ENCODE peak calls at places on chromosomes 4 and X, in ten cellular contexts. E is A549, B is AG04450, V is IMR-90, U is heart right ventricle, Y is psoas muscle, G is thoracic aorta, M is H9, H is endothelial cell of umbilical vein, X is K562. F is an unnamed sample. For H3K9me3, the result is how much of the 10 kb centered on the place peaks cover.

GRCh38 chr4:110348711-110349383 is 127.1 kb upstream of the ENPEP start:
- DNase-seq in H (no peak), B (no peak), V (no peak), Y (no peak), U (no peak), E (no peak), G (no peak), X (no peak), M (no peak), F (no peak)

GRCh38 chr4:163344147-163345050 is 707 bp downstream of the NPY5R start:
- DNase-seq in E (no peak), B (no peak), Y (no peak), H (no peak), X (no peak), M (peak), G (no peak), V (no peak), U (no peak), F (peak)

GRCh38 chr4:3168029-3168428 is 80.9 kb upstream of the MSANTD1 start:
- DNase-seq in G (no peak), B (peak), V (peak), E (no peak), H (no peak), M (no peak), Y (no peak), U (no peak), X (no peak), F (peak)

GRCh38 chr4:112223956-112224355 is 7.6 kb upstream of the AP1AR start:
- DNase-seq in H (no peak), G (no peak), Y (no peak), E (no peak), V (no peak), X (no peak), M (no peak), U (no peak), B (no peak), F (no peak)

GRCh38 chr4:168335621-168336020 is 17.1 kb upstream of the DDX60 start:
- DNase-seq in V (peak), B (peak), H (no peak), Y (no peak), G (no peak), X (no peak), E (no peak), U (peak), M (no peak), F (no peak)

GRCh38 chrX:110853610-110854009 is 58.0 kb upstream of the CHRDL1 start:
- DNase-seq in B (no peak), U (peak), E (peak), Y (no peak), X (no peak), G (no peak), V (no peak), M (peak), H (no peak), F (peak)

GRCh38 chrX:73562458-73562857 is 539 bp upstream of the CHIC1 start:
- DNase-seq in Y (no peak), M (no peak), V (no peak), E (peak), B (no peak), U (no peak), G (no peak), H (no peak), X (no peak), F (no peak)

GRCh38 chrX:118698516-118699247 is 28.7 kb upstream of the IL13RA1 start:
- DNase-seq in H (peak), U (no peak), G (no peak), X (no peak), B (no peak), E (no peak), M (no peak), Y (no peak), V (peak), F (no peak)

GRCh38 chrX:120452131-120452530 is 17.0 kb downstream of the LAMP2 start:
- DNase-seq in B (no peak), M (peak), Y (no peak), U (no peak), V (peak), H (peak), E (peak), G (no peak), X (no peak), F (peak)

GRCh38 chr4:87150498-87151261 is 69.7 kb downstream of the KLHL8 start:
- DNase-seq in H (peak), G (peak), Y (no peak), M (no peak), V (peak), B (peak), X (peak), U (peak), E (peak), F (peak)

GRCh38 chr4:29151584-29151983 is 1568.6 kb upstream of the PCDH7 start:
- DNase-seq in G (no peak), B (no peak), E (no peak), Y (no peak), M (no peak), H (no peak), V (peak), U (no peak), X (no peak), F (no peak)

GRCh38 chrX:69564665-69565064 is 51.2 kb upstream of the EDA start:
- DNase-seq in Y (no peak), G (no peak), M (no peak), X (no peak), B (no peak), H (no peak), E (no peak), V (no peak), U (no peak), F (no peak)

GRCh38 chr4:61336911-61337310 is 136.8 kb downstream of the ADGRL3 start:
- DNase-seq in Y (no peak), H (no peak), E (no peak), U (no peak), B (no peak), M (peak), G (no peak), V (no peak), X (no peak), F (no peak)

GRCh38 chrX:47200385-47201150 is 6.9 kb downstream of the UBA1 start:
- DNase-seq in Y (peak), X (peak), G (no peak), E (peak), M (no peak), H (no peak), V (peak), U (no peak), B (no peak), F (peak)

GRCh38 chr4:134471569-134471968 is 270.0 kb upstream of the PABPC4L start:
- DNase-seq in H (no peak), E (no peak), B (no peak), V (no peak), G (no peak), M (no peak), Y (no peak), X (no peak), U (no peak), F (no peak)

GRCh38 chr4:99468891-99469290 is 33.7 kb upstream of the ADH7 start:
- DNase-seq in G (no peak), V (peak), H (no peak), E (no peak), U (no peak), Y (no peak), X (no peak), B (no peak), M (no peak), F (no peak)

GRCh38 chr4:6152879-6153705 is 47.3 kb downstream of the JAKMIP1 start:
- DNase-seq in B (no peak), V (no peak), X (no peak), Y (no peak), H (no peak), G (no peak), U (no peak), E (no peak), M (no peak), F (no peak)

GRCh38 chr4:80811413-80811812 is 219.1 kb upstream of the BMP3 start:
- DNase-seq in H (no peak), X (no peak), M (no peak), Y (no peak), U (no peak), B (no peak), G (no peak), V (no peak), E (no peak), F (no peak)

GRCh38 chr4:76896731-76897521 is 1.0 kb downstream of the SOWAHB start:
- DNase-seq in X (no peak), B (no peak), G (no peak), M (peak), E (peak), U (no peak), Y (peak), V (peak), H (peak), F (peak)

GRCh38 chrX:48695524-48695875 is 1.0 kb upstream of the SUV39H1 start:
- DNase-seq in G (no peak), M (no peak), X (no peak), Y (no peak), B (no peak), V (peak), H (no peak), E (no peak), U (no peak), F (no peak)

GRCh38 chr4:140726776-140727500 is 29.2 kb downstream of the TBC1D9 start:
- DNase-seq in M (no peak), B (no peak), Y (no peak), U (no peak), V (peak), G (no peak), E (peak), X (no peak), H (peak), F (peak)

DNA sequence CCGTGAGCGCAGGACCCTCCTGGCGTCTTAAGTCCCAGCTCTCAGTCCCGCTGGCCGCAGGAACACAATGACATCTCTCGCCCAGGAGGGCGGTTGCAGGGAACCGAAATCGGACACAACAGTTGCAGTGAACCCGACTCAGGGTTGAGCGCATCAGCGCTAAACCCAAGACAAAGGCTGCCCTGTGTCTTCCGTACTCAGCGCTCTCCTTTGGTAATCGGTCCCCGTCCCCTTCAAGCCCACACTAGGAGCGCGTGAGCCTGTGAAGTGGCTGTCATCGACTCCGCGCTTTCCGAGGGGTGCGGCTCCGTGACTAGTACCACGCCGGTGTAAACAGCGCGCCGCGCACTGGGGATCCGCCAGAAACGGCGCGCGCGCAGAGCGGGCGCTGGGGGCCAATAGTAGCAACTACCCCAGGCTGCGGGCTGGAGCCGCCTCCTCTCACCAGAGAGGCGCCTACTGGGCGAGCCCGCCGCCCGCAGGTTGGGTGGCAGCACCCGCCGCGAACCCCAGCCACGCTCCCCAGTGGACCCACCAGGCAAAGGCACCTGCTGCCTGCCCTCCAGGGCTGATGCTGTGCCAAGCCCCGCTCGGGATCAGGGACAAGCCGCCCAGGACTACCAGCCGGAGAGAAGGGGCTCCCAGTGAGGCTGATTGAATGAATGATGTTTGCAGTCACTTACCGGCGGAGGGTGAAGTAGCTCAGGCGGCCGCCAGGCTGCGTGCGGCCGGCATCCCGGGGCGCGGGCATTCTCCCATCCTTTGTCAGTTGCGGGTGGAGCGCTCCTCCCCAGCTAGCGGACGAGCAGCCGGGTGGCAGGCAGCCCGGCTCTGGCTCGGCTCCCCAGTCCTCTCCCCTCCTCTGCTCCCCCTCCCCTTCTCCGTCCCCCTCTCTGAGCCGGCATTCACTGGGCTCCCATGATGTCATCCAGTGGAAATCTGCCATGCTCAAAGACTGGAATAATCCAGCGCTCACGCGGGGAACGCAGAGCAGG is 370.4 kb upstream of the SMIM31 start:
- DNase-seq in X (no peak), H (no peak), G (no peak), M (peak), E (peak), Y (no peak), V (peak), U (peak), B (no peak), F (peak)
- TF ChIP-seq CTCF in X (no peak), H (no peak), G (peak), M (peak), E (no peak), Y (no peak), V (no peak), U (no peak), B (no peak), F (no peak)

GRCh38 chr4:25100710-25101109 is 59.5 kb downstream of the SEPSECS start:
- DNase-seq in B (no peak), Y (no peak), G (no peak), V (no peak), H (no peak), E (no peak), X (no peak), M (no peak), U (no peak), F (no peak)
- H3K9me3 ChIP-seq in B (under half), Y (under half), G (under half), V (under half), H (under half), E (under half), X (under half), M (under half), U (under half), F (under half)

GRCh38 chrX:135923353-135923752 is 29.8 kb downstream of the SAGE1 start:
- DNase-seq in E (peak), H (no peak), G (no peak), M (peak), X (no peak), U (no peak), V (no peak), B (no peak), Y (no peak), F (no peak)
- TF ChIP-seq CTCF in E (peak), H (no peak), G (no peak), M (peak), X (peak), U (peak), V (no peak), B (peak), Y (no peak), F (no peak)

DNA sequence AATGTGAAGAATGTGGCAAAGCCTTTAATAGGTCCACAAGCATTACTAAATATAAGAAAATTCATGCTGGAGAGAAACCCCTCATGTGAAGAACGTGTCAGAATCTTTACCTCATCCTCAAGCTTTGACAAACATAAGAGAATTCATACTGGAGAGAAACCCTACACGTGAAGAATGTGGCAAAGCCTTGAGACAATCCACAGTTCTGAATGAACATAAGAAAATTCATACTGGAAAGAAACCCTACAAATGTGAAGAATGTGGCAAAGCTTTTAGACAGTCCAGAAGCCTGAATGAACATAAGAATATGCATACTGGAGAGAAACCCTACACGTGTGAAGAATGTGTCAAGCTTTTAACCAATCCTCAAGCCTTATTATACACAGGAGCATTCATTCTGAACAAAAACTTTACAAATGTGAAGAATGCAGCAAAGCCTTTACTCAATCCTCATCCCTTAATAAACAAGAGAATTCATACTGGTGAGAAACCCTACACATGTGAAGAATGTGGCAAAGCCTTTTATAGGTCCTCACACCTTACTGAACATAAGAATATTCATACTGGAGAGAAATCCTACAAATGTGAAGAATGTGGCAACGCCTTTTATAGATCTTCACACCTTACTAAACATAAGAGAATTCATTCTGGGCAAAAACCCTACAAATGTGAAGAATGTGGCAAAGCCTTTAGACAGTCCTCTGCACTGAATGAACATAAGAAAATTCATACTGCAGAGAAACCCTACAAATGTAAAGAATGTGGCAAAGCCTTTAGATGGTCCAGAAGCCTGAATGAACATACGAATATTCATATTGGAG is 51.1 kb downstream of the ZNF732 start:
- DNase-seq in H (no peak), U (no peak), B (no peak), G (no peak), E (no peak), Y (no peak), X (no peak), V (no peak), M (no peak), F (no peak)
- H3K9me3 ChIP-seq in H (under half), U (half or more), B (under half), G (half or more), E (under half), Y (half or more), X (under half), V (under half), M (half or more), F (under half)

DNA sequence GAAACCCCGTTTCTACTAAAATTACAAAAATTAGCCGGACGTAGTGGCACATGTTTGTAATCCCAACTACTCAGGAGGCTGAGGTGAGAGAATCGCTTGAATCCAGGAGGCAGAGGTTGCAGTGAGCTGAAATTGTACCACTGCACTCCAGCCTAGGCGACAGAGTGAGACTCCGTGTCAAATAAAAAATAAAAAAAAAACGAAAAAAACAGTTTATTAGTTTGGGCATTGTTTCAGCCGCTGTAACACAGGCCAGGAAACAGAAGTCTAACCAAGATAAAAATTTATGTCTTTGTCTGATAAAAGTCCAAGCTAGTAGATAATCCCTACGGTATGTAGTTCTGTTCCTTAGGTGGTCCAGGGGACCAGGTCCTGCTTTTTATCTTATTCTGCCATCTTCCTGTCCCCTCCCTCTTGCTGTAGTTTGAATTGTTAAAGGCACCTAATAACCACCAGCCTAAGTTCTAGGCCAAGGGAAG is 21.4 kb downstream of the USO1 start:
- DNase-seq in B (no peak), E (no peak), M (no peak), X (peak), U (no peak), G (no peak), Y (no peak), V (no peak), H (peak), F (no peak)
- TF ChIP-seq CTCF in B (no peak), E (no peak), M (no peak), X (no peak), U (no peak), G (no peak), Y (no peak), V (no peak), H (no peak), F (no peak)

DNA sequence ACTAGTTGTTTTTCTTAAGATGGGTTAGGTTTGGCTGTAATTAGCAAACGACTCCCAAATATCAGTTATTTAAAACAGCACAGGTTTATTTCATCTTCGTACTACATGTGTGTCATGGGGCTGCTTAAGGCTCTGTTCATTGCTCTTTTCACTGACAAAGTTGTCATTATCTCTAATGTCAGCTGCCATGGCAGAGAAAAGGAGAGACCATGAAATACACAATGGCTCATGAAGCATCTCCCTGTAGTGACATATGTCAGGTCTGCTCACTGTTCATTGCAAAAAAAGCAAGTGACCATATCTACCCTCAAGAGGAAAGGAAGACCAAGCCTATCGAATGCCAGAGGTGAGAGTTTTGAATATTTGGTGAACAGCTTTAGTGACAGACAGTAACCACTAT is 52.2 kb upstream of the PCDH7 start:
- DNase-seq in H (no peak), V (no peak), Y (no peak), X (no peak), B (no peak), E (no peak), G (no peak), M (no peak), U (no peak), F (no peak)
- H3K9me3 ChIP-seq in H (under half), V (under half), Y (under half), X (under half), B (under half), E (under half), G (under half), M (under half), U (under half), F (under half)

GRCh38 chr4:128061566-128062536 is 739 bp downstream of the LARP1B start:
- DNase-seq in G (no peak), H (peak), B (no peak), U (peak), X (peak), V (peak), E (peak), Y (peak), M (peak), F (peak)
- TF ChIP-seq CTCF in G (no peak), H (peak), B (peak), U (no peak), X (no peak), V (no peak), E (no peak), Y (no peak), M (peak), F (no peak)

DNA sequence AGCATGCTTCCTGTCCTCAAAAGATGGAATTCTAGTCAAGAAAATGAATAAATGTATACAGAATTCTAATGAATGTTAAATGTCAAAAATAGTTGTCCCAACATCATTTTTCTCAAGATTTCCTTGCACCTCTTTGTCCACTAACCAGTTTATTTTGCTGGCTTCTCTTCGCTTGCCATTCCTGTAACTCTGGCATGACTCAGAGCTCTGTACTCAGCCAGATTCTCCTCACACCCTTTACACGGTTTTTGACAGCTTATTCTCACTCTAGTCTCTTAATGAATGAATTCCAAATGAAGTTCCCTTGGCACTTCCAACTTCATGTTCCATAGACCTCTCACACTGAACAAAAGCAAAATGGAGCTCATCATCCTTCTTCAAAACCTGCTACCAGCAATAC is 419.3 kb upstream of the SLIT2 start:
- DNase-seq in X (no peak), Y (no peak), H (no peak), V (peak), G (no peak), U (no peak), E (no peak), M (no peak), B (no peak), F (no peak)
- H3K9me3 ChIP-seq in X (under half), Y (under half), H (under half), V (under half), G (under half), U (under half), E (under half), M (under half), B (under half), F (under half)

GRCh38 chrX:57329008-57329407 is 42.5 kb downstream of the FAAH2 start:
- DNase-seq in X (no peak), G (no peak), V (no peak), M (no peak), U (no peak), H (peak), E (peak), B (no peak), Y (no peak), F (no peak)
- TF ChIP-seq CTCF in X (no peak), G (no peak), V (no peak), M (peak), U (no peak), H (peak), E (no peak), B (no peak), Y (no peak), F (no peak)